ENCODE peak calls at places on chromosomes 13 and 19, in six cellular contexts. One of them, this sample, is unnamed. For H3K4me1, the result is how much of the 10 kb centered on the place peaks cover.

GRCh38 chr13:106532111-106532929 is 3.1 kb downstream of the EFNB2 start:
- DNase-seq in stomach: no peak
- DNase-seq in suprapubic skin: no peak
- DNase-seq in transverse colon: no peak
- DNase-seq in ovary: no peak
- DNase-seq in K562: no peak
- DNase-seq in this sample: no peak

GRCh38 chr19:46659151-46660007 is 1.6 kb downstream of the DACT3 start:
- DNase-seq in suprapubic skin: no peak
- DNase-seq in transverse colon: peak
- DNase-seq in K562: peak
- DNase-seq in stomach: no peak
- DNase-seq in ovary: peak
- DNase-seq in this sample: no peak

GRCh38 chr13:87827479-87827878 is 156.3 kb downstream of the SLITRK5 start:
- DNase-seq in transverse colon: no peak
- DNase-seq in suprapubic skin: no peak
- DNase-seq in ovary: no peak
- DNase-seq in stomach: no peak
- DNase-seq in K562: no peak
- DNase-seq in this sample: no peak

GRCh38 chr13:78609464-78610205 is 6.3 kb upstream of the POU4F1 start:
- DNase-seq in K562: no peak
- DNase-seq in suprapubic skin: no peak
- DNase-seq in ovary: no peak
- DNase-seq in transverse colon: no peak
- DNase-seq in stomach: no peak
- DNase-seq in this sample: no peak

GRCh38 chr19:50943074-50943828 is 9.6 kb downstream of the KLK5 start:
- DNase-seq in ovary: no peak
- DNase-seq in K562: no peak
- DNase-seq in suprapubic skin: no peak
- DNase-seq in stomach: no peak
- DNase-seq in transverse colon: no peak
- DNase-seq in this sample: no peak

GRCh38 chr13:111912453-111912866 is 154.5 kb upstream of the SOX1 start:
- DNase-seq in ovary: no peak
- DNase-seq in suprapubic skin: peak
- DNase-seq in stomach: no peak
- DNase-seq in transverse colon: no peak
- DNase-seq in K562: no peak
- DNase-seq in this sample: no peak

GRCh38 chr13:114338959-114339358 is 24.7 kb downstream of the CHAMP1 start:
- DNase-seq in K562: no peak
- DNase-seq in transverse colon: no peak
- DNase-seq in suprapubic skin: no peak
- DNase-seq in stomach: no peak
- DNase-seq in ovary: no peak
- DNase-seq in this sample: no peak

GRCh38 chr13:52765991-52766390 is 26.4 kb upstream of the CNMD start:
- DNase-seq in K562: no peak
- DNase-seq in transverse colon: no peak
- DNase-seq in ovary: no peak
- DNase-seq in stomach: no peak
- DNase-seq in suprapubic skin: no peak
- DNase-seq in this sample: no peak

GRCh38 chr13:70203661-70204229 is 95.5 kb upstream of the KLHL1 start:
- DNase-seq in transverse colon: no peak
- DNase-seq in ovary: no peak
- DNase-seq in K562: no peak
- DNase-seq in stomach: no peak
- DNase-seq in suprapubic skin: no peak
- DNase-seq in this sample: no peak

GRCh38 chr19:19062454-19063182 is 1.2 kb upstream of the SLC25A42 start:
- DNase-seq in ovary: no peak
- DNase-seq in suprapubic skin: no peak
- DNase-seq in K562: no peak
- DNase-seq in transverse colon: no peak
- DNase-seq in stomach: no peak
- DNase-seq in this sample: no peak
- H3K4me1 ChIP-seq in ovary: under half
- H3K4me1 ChIP-seq in suprapubic skin: under half
- H3K4me1 ChIP-seq in K562: half or more
- H3K4me1 ChIP-seq in transverse colon: under half
- H3K4me1 ChIP-seq in stomach: under half
- H3K4me1 ChIP-seq in this sample: under half

GRCh38 chr19:29815231-29815630 is 3.4 kb downstream of the CCNE1 start:
- DNase-seq in transverse colon: peak
- DNase-seq in suprapubic skin: no peak
- DNase-seq in ovary: no peak
- DNase-seq in stomach: no peak
- DNase-seq in K562: no peak
- DNase-seq in this sample: no peak
- TF ChIP-seq EP300 in transverse colon: no peak
- TF ChIP-seq EP300 in suprapubic skin: no peak
- TF ChIP-seq EP300 in ovary: no peak
- TF ChIP-seq EP300 in stomach: no peak
- TF ChIP-seq EP300 in K562: no peak
- TF ChIP-seq EP300 in this sample: no peak

DNA sequence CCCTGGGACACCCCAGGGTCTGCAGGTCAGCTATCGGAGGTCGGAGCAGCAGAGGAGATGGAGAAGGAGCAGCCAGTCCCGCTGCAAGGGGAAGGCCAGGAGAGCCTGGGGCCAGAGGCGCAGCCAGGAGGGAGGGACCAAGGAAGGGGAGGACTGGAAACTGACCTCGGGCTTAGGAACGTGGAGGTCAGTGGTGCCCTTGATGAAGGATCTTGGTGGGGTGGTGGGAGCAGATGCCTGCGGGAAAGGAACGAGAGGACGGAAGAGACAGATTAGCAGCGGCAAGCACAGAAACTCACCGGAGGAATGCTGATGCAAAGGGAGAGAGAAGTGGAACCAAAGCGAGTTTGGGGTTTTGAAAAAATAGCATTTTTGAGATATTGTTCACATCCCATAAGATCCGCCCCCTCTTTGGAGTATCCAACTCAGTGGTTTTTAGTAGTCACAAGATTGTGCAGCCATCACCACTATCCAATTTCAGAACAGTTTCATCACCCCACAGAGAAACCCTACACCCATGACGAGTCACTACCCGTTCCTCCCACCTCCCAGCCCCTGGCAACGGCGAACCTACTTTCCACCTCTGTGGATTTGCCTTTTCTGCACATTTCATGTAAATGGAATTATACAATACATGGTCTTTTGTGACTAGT is 22.1 kb downstream of the PLEKHF1 start:
- DNase-seq in transverse colon: no peak
- DNase-seq in K562: no peak
- DNase-seq in ovary: no peak
- DNase-seq in stomach: no peak
- DNase-seq in suprapubic skin: no peak
- DNase-seq in this sample: no peak
- TF ChIP-seq POLR2A in transverse colon: no peak
- TF ChIP-seq POLR2A in K562: peak
- TF ChIP-seq POLR2A in ovary: peak
- TF ChIP-seq POLR2A in stomach: no peak
- TF ChIP-seq POLR2A in suprapubic skin: no peak
- TF ChIP-seq POLR2A in this sample: no peak

GRCh38 chr19:15441317-15441716 is 8.4 kb downstream of the WIZ start:
- DNase-seq in transverse colon: no peak
- DNase-seq in ovary: no peak
- DNase-seq in K562: no peak
- DNase-seq in suprapubic skin: no peak
- DNase-seq in stomach: no peak
- DNase-seq in this sample: no peak
- H3K4me1 ChIP-seq in transverse colon: under half
- H3K4me1 ChIP-seq in ovary: under half
- H3K4me1 ChIP-seq in K562: under half
- H3K4me1 ChIP-seq in suprapubic skin: under half
- H3K4me1 ChIP-seq in stomach: under half
- H3K4me1 ChIP-seq in this sample: under half

GRCh38 chr19:31392514-31392913 is 43.3 kb upstream of the TSHZ3 start:
- DNase-seq in suprapubic skin: no peak
- DNase-seq in ovary: no peak
- DNase-seq in K562: no peak
- DNase-seq in stomach: no peak
- DNase-seq in transverse colon: no peak
- DNase-seq in this sample: no peak
- TF ChIP-seq EP300 in suprapubic skin: no peak
- TF ChIP-seq EP300 in ovary: no peak
- TF ChIP-seq EP300 in K562: no peak
- TF ChIP-seq EP300 in stomach: no peak
- TF ChIP-seq EP300 in transverse colon: no peak
- TF ChIP-seq EP300 in this sample: no peak

DNA sequence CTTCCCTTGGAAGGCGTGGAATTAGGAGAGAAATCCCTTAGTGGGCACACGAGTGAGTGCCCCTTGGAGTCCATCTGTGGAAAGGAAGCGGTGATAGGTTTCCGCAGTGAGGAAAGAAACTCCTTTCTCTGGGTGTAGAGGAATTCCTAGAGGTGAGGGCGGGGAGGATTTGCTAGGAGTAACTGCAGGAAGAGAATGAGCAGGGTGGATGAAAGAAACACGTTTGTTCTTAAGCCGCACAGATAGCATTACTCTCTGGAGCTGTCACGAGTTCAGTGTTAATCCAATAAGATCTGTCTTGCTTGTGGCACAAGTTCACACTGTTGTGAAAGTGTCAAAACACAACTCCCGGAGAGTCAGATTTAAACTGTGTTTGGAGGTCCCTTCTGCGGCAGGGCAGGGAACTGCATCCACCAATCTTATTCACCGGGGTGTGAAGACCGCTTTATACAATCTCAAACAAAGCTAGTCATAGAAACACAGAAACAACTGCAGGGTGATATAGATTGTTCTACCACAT is 1.2 kb downstream of the KL start:
- DNase-seq in stomach: peak
- DNase-seq in K562: peak
- DNase-seq in ovary: no peak
- DNase-seq in transverse colon: peak
- DNase-seq in suprapubic skin: no peak
- DNase-seq in this sample: peak
- TF ChIP-seq POLR2A in stomach: no peak
- TF ChIP-seq POLR2A in K562: no peak
- TF ChIP-seq POLR2A in ovary: no peak
- TF ChIP-seq POLR2A in transverse colon: no peak
- TF ChIP-seq POLR2A in suprapubic skin: peak
- TF ChIP-seq POLR2A in this sample: peak

GRCh38 chr19:10762656-10763055 is 44.8 kb downstream of the DNM2 start:
- DNase-seq in K562: no peak
- DNase-seq in suprapubic skin: no peak
- DNase-seq in stomach: no peak
- DNase-seq in ovary: no peak
- DNase-seq in transverse colon: peak
- DNase-seq in this sample: no peak

GRCh38 chr19:10763399-10763798 is 45.5 kb downstream of the DNM2 start:
- DNase-seq in suprapubic skin: no peak
- DNase-seq in transverse colon: no peak
- DNase-seq in stomach: no peak
- DNase-seq in ovary: no peak
- DNase-seq in K562: no peak
- DNase-seq in this sample: no peak

GRCh38 chr19:10758978-10759377 is 41.1 kb downstream of the DNM2 start:
- DNase-seq in ovary: no peak
- DNase-seq in transverse colon: no peak
- DNase-seq in stomach: no peak
- DNase-seq in K562: no peak
- DNase-seq in suprapubic skin: no peak
- DNase-seq in this sample: no peak

GRCh38 chr19:10761443-10762242 is 43.8 kb downstream of the DNM2 start:
- DNase-seq in transverse colon: peak
- DNase-seq in stomach: peak
- DNase-seq in K562: no peak
- DNase-seq in ovary: no peak
- DNase-seq in suprapubic skin: no peak
- DNase-seq in this sample: no peak

GRCh38 chr19:10760268-10760944 is 42.5 kb downstream of the DNM2 start:
- DNase-seq in suprapubic skin: no peak
- DNase-seq in stomach: no peak
- DNase-seq in ovary: no peak
- DNase-seq in transverse colon: peak
- DNase-seq in K562: no peak
- DNase-seq in this sample: no peak
- H3K4me1 ChIP-seq in suprapubic skin: half or more
- H3K4me1 ChIP-seq in stomach: half or more
- H3K4me1 ChIP-seq in ovary: under half
- H3K4me1 ChIP-seq in transverse colon: half or more
- H3K4me1 ChIP-seq in K562: under half
- H3K4me1 ChIP-seq in this sample: under half

This sample was measured in tibial nerve.